ENCODE peak calls at places on chromosome 17, in six cellular contexts. One of them, this sample, is unnamed.
A peak's percentile ranks its signal among the peaks of the same experiment; 100 is the strongest.

GRCh38 chr17:30244853-30245385 is 9.4 kb upstream of the SLC6A4 start:
- DNase-seq in T1000: no peak
- DNase-seq in activated CD4-positive, CD25-positive, alpha-beta regulatory T cell: no peak
- DNase-seq in NCI-H1417 treated with DMSO at 0.1 percent for 48 hours: no peak
- DNase-seq in T-helper 1 cell: no peak
- DNase-seq in HEK293T: no peak
- DNase-seq in this sample: no peak

GRCh38 chr17:4986951-4987766 is at the start of gene CAMTA2:
- DNase-seq in HEK293T: peak; percentile 79
- DNase-seq in T-helper 1 cell: peak; percentile 82
- DNase-seq in T1000: peak; percentile 86
- DNase-seq in activated CD4-positive, CD25-positive, alpha-beta regulatory T cell: peak; percentile 77
- DNase-seq in NCI-H1417 treated with DMSO at 0.1 percent for 48 hours: no peak
- DNase-seq in this sample: no peak

GRCh38 chr17:46837521-46837920 is 13.9 kb upstream of the WNT9B start:
- DNase-seq in NCI-H1417 treated with DMSO at 0.1 percent for 48 hours: no peak
- DNase-seq in T-helper 1 cell: no peak
- DNase-seq in HEK293T: no peak
- DNase-seq in activated CD4-positive, CD25-positive, alpha-beta regulatory T cell: no peak
- DNase-seq in T1000: no peak
- DNase-seq in this sample: no peak

GRCh38 chr17:15399443-15399842 is 58.0 kb upstream of the TEKT3 start:
- DNase-seq in activated CD4-positive, CD25-positive, alpha-beta regulatory T cell: no peak
- DNase-seq in HEK293T: no peak
- DNase-seq in T-helper 1 cell: no peak
- DNase-seq in T1000: no peak
- DNase-seq in NCI-H1417 treated with DMSO at 0.1 percent for 48 hours: no peak
- DNase-seq in this sample: no peak

GRCh38 chr17:35243459-35244204 is 760 bp downstream of the SLFN5 start:
- DNase-seq in T1000: peak; percentile 11
- DNase-seq in HEK293T: peak; percentile 15
- DNase-seq in activated CD4-positive, CD25-positive, alpha-beta regulatory T cell: no peak
- DNase-seq in T-helper 1 cell: peak; percentile 71
- DNase-seq in NCI-H1417 treated with DMSO at 0.1 percent for 48 hours: no peak
- DNase-seq in this sample: no peak

GRCh38 chr17:9472541-9472940 is 103.1 kb downstream of the STX8 start:
- DNase-seq in HEK293T: no peak
- DNase-seq in activated CD4-positive, CD25-positive, alpha-beta regulatory T cell: no peak
- DNase-seq in NCI-H1417 treated with DMSO at 0.1 percent for 48 hours: no peak
- DNase-seq in T1000: no peak
- DNase-seq in T-helper 1 cell: no peak
- DNase-seq in this sample: no peak

GRCh38 chr17:1720856-1721386 is 3.6 kb upstream of the WDR81 start:
- DNase-seq in NCI-H1417 treated with DMSO at 0.1 percent for 48 hours: no peak
- DNase-seq in activated CD4-positive, CD25-positive, alpha-beta regulatory T cell: peak; percentile 34
- DNase-seq in T-helper 1 cell: peak; percentile 65
- DNase-seq in T1000: no peak
- DNase-seq in HEK293T: peak; percentile 48
- DNase-seq in this sample: no peak

GRCh38 chr17:67044940-67045339 is 586 bp downstream of the CACNG1 start:
- DNase-seq in T1000: no peak
- DNase-seq in NCI-H1417 treated with DMSO at 0.1 percent for 48 hours: no peak
- DNase-seq in T-helper 1 cell: no peak
- DNase-seq in HEK293T: no peak
- DNase-seq in activated CD4-positive, CD25-positive, alpha-beta regulatory T cell: no peak
- DNase-seq in this sample: no peak

GRCh38 chr17:82752371-82753200 is 721 bp downstream of the TBCD start:
- DNase-seq in activated CD4-positive, CD25-positive, alpha-beta regulatory T cell: no peak
- DNase-seq in NCI-H1417 treated with DMSO at 0.1 percent for 48 hours: no peak
- DNase-seq in HEK293T: no peak
- DNase-seq in T-helper 1 cell: peak; percentile 14
- DNase-seq in T1000: no peak
- DNase-seq in this sample: no peak

GRCh38 chr17:48483471-48484131 is 47.2 kb downstream of the HOXB1 start:
- DNase-seq in HEK293T: no peak
- DNase-seq in T-helper 1 cell: peak; percentile 46
- DNase-seq in activated CD4-positive, CD25-positive, alpha-beta regulatory T cell: no peak
- DNase-seq in NCI-H1417 treated with DMSO at 0.1 percent for 48 hours: no peak
- DNase-seq in T1000: peak; percentile 84
- DNase-seq in this sample: peak; percentile 72

GRCh38 chr17:41548844-41549595 is 20.9 kb upstream of the KRT19 start:
- DNase-seq in T1000: peak; percentile 88
- DNase-seq in NCI-H1417 treated with DMSO at 0.1 percent for 48 hours: no peak
- DNase-seq in HEK293T: peak; percentile 86
- DNase-seq in T-helper 1 cell: peak; percentile 80
- DNase-seq in activated CD4-positive, CD25-positive, alpha-beta regulatory T cell: peak; percentile 70
- DNase-seq in this sample: peak; percentile 30

GRCh38 chr17:29566473-29567361 is at the start of gene ABHD15:
- DNase-seq in T-helper 1 cell: peak; percentile 71
- DNase-seq in activated CD4-positive, CD25-positive, alpha-beta regulatory T cell: peak; percentile 53
- DNase-seq in HEK293T: peak; percentile 34
- DNase-seq in NCI-H1417 treated with DMSO at 0.1 percent for 48 hours: no peak
- DNase-seq in T1000: peak; percentile 77
- DNase-seq in this sample: no peak

GRCh38 chr17:74132354-74132753 is 71.1 kb upstream of the RPL38 start:
- DNase-seq in NCI-H1417 treated with DMSO at 0.1 percent for 48 hours: no peak
- DNase-seq in HEK293T: no peak
- DNase-seq in activated CD4-positive, CD25-positive, alpha-beta regulatory T cell: no peak
- DNase-seq in T-helper 1 cell: no peak
- DNase-seq in T1000: no peak
- DNase-seq in this sample: no peak

GRCh38 chr17:55117063-55117611 is 147.6 kb upstream of the HLF start:
- DNase-seq in NCI-H1417 treated with DMSO at 0.1 percent for 48 hours: no peak
- DNase-seq in T1000: no peak
- DNase-seq in activated CD4-positive, CD25-positive, alpha-beta regulatory T cell: no peak
- DNase-seq in T-helper 1 cell: no peak
- DNase-seq in HEK293T: no peak
- DNase-seq in this sample: no peak

GRCh38 chr17:32881054-32881453 is 4.1 kb upstream of the MYO1D start:
- DNase-seq in T-helper 1 cell: no peak
- DNase-seq in HEK293T: no peak
- DNase-seq in T1000: no peak
- DNase-seq in activated CD4-positive, CD25-positive, alpha-beta regulatory T cell: no peak
- DNase-seq in NCI-H1417 treated with DMSO at 0.1 percent for 48 hours: no peak
- DNase-seq in this sample: no peak

GRCh38 chr17:48219605-48220004 is 112.0 kb downstream of the SNX11 start:
- DNase-seq in HEK293T: no peak
- DNase-seq in T1000: no peak
- DNase-seq in NCI-H1417 treated with DMSO at 0.1 percent for 48 hours: no peak
- DNase-seq in T-helper 1 cell: no peak
- DNase-seq in activated CD4-positive, CD25-positive, alpha-beta regulatory T cell: no peak
- DNase-seq in this sample: no peak

GRCh38 chr17:49121696-49122292 is 10.8 kb upstream of the B4GALNT2 start:
- DNase-seq in HEK293T: no peak
- DNase-seq in T1000: no peak
- DNase-seq in activated CD4-positive, CD25-positive, alpha-beta regulatory T cell: no peak
- DNase-seq in NCI-H1417 treated with DMSO at 0.1 percent for 48 hours: no peak
- DNase-seq in T-helper 1 cell: no peak
- DNase-seq in this sample: no peak

GRCh38 chr17:33523577-33523981 is 230.5 kb upstream of the ASIC2 start:
- DNase-seq in HEK293T: no peak
- DNase-seq in activated CD4-positive, CD25-positive, alpha-beta regulatory T cell: no peak
- DNase-seq in T1000: no peak
- DNase-seq in NCI-H1417 treated with DMSO at 0.1 percent for 48 hours: no peak
- DNase-seq in T-helper 1 cell: no peak
- DNase-seq in this sample: no peak

GRCh38 chr17:48055531-48056245 is 7.5 kb downstream of the NFE2L1 start:
- DNase-seq in activated CD4-positive, CD25-positive, alpha-beta regulatory T cell: no peak
- DNase-seq in NCI-H1417 treated with DMSO at 0.1 percent for 48 hours: no peak
- DNase-seq in T1000: no peak
- DNase-seq in T-helper 1 cell: peak; percentile 87
- DNase-seq in HEK293T: no peak
- DNase-seq in this sample: no peak

GRCh38 chr17:47120521-47121095 is 68.5 kb downstream of the CDC27 start:
- DNase-seq in HEK293T: no peak
- DNase-seq in T1000: peak; percentile 20
- DNase-seq in activated CD4-positive, CD25-positive, alpha-beta regulatory T cell: no peak
- DNase-seq in T-helper 1 cell: no peak
- DNase-seq in NCI-H1417 treated with DMSO at 0.1 percent for 48 hours: no peak
- DNase-seq in this sample: no peak

GRCh38 chr17:8386841-8387240 is 3.8 kb upstream of the RPL26 start:
- DNase-seq in NCI-H1417 treated with DMSO at 0.1 percent for 48 hours: no peak
- DNase-seq in T-helper 1 cell: no peak
- DNase-seq in HEK293T: no peak
- DNase-seq in activated CD4-positive, CD25-positive, alpha-beta regulatory T cell: no peak
- DNase-seq in T1000: no peak
- DNase-seq in this sample: no peak

GRCh38 chr17:6536566-6537065 is 19.7 kb downstream of the PITPNM3 start:
- DNase-seq in HEK293T: no peak
- DNase-seq in activated CD4-positive, CD25-positive, alpha-beta regulatory T cell: no peak
- DNase-seq in T-helper 1 cell: no peak
- DNase-seq in NCI-H1417 treated with DMSO at 0.1 percent for 48 hours: no peak
- DNase-seq in T1000: no peak
- DNase-seq in this sample: no peak

GRCh38 chr17:62807812-62808575 is at the start of gene MARCHF10:
- DNase-seq in T-helper 1 cell: no peak
- DNase-seq in T1000: no peak
- DNase-seq in HEK293T: no peak
- DNase-seq in NCI-H1417 treated with DMSO at 0.1 percent for 48 hours: peak; percentile 45
- DNase-seq in activated CD4-positive, CD25-positive, alpha-beta regulatory T cell: no peak
- DNase-seq in this sample: no peak

GRCh38 chr17:44842748-44843147 is 4.9 kb upstream of the HIGD1B start:
- DNase-seq in activated CD4-positive, CD25-positive, alpha-beta regulatory T cell: no peak
- DNase-seq in T-helper 1 cell: no peak
- DNase-seq in NCI-H1417 treated with DMSO at 0.1 percent for 48 hours: no peak
- DNase-seq in T1000: no peak
- DNase-seq in HEK293T: no peak
- DNase-seq in this sample: no peak

GRCh38 chr17:37614823-37615222 is 5.6 kb upstream of the SYNRG start:
- DNase-seq in T-helper 1 cell: no peak
- DNase-seq in activated CD4-positive, CD25-positive, alpha-beta regulatory T cell: no peak
- DNase-seq in HEK293T: no peak
- DNase-seq in T1000: no peak
- DNase-seq in NCI-H1417 treated with DMSO at 0.1 percent for 48 hours: no peak
- DNase-seq in this sample: no peak

GRCh38 chr17:42051645-42052044 is 1.2 kb upstream of the C17orf113 start:
- DNase-seq in T1000: no peak
- DNase-seq in NCI-H1417 treated with DMSO at 0.1 percent for 48 hours: no peak
- DNase-seq in T-helper 1 cell: no peak
- DNase-seq in HEK293T: no peak
- DNase-seq in activated CD4-positive, CD25-positive, alpha-beta regulatory T cell: no peak
- DNase-seq in this sample: no peak

GRCh38 chr17:75854111-75854748 is 905 bp downstream of the WBP2 start:
- DNase-seq in T-helper 1 cell: no peak
- DNase-seq in NCI-H1417 treated with DMSO at 0.1 percent for 48 hours: no peak
- DNase-seq in activated CD4-positive, CD25-positive, alpha-beta regulatory T cell: no peak
- DNase-seq in HEK293T: no peak
- DNase-seq in T1000: no peak
- DNase-seq in this sample: no peak

GRCh38 chr17:10499950-10500349 is 18.4 kb downstream of the MYH1 start:
- DNase-seq in T1000: no peak
- DNase-seq in T-helper 1 cell: no peak
- DNase-seq in NCI-H1417 treated with DMSO at 0.1 percent for 48 hours: no peak
- DNase-seq in HEK293T: no peak
- DNase-seq in activated CD4-positive, CD25-positive, alpha-beta regulatory T cell: no peak
- DNase-seq in this sample: no peak

GRCh38 chr17:79029327-79030009 is 5.5 kb downstream of the C1QTNF1 start:
- DNase-seq in activated CD4-positive, CD25-positive, alpha-beta regulatory T cell: no peak
- DNase-seq in HEK293T: no peak
- DNase-seq in T1000: no peak
- DNase-seq in NCI-H1417 treated with DMSO at 0.1 percent for 48 hours: no peak
- DNase-seq in T-helper 1 cell: no peak
- DNase-seq in this sample: no peak

GRCh38 chr17:78132086-78132676 is 1.6 kb downstream of the TMC8 start:
- DNase-seq in T-helper 1 cell: peak; percentile 84
- DNase-seq in activated CD4-positive, CD25-positive, alpha-beta regulatory T cell: peak; percentile 52
- DNase-seq in NCI-H1417 treated with DMSO at 0.1 percent for 48 hours: no peak
- DNase-seq in T1000: no peak
- DNase-seq in HEK293T: no peak
- DNase-seq in this sample: no peak

GRCh38 chr17:81313776-81314409 is 18.8 kb upstream of the SLC38A10 start:
- DNase-seq in T-helper 1 cell: no peak
- DNase-seq in HEK293T: no peak
- DNase-seq in activated CD4-positive, CD25-positive, alpha-beta regulatory T cell: no peak
- DNase-seq in NCI-H1417 treated with DMSO at 0.1 percent for 48 hours: no peak
- DNase-seq in T1000: no peak
- DNase-seq in this sample: no peak

GRCh38 chr17:17754719-17755686 is 73.7 kb downstream of the RAI1 start:
- DNase-seq in NCI-H1417 treated with DMSO at 0.1 percent for 48 hours: no peak
- DNase-seq in activated CD4-positive, CD25-positive, alpha-beta regulatory T cell: no peak
- DNase-seq in T-helper 1 cell: no peak
- DNase-seq in T1000: no peak
- DNase-seq in HEK293T: no peak
- DNase-seq in this sample: no peak

GRCh38 chr17:12523244-12523643 is 142.4 kb upstream of the MYOCD start:
- DNase-seq in T-helper 1 cell: no peak
- DNase-seq in T1000: no peak
- DNase-seq in NCI-H1417 treated with DMSO at 0.1 percent for 48 hours: no peak
- DNase-seq in HEK293T: no peak
- DNase-seq in activated CD4-positive, CD25-positive, alpha-beta regulatory T cell: no peak
- DNase-seq in this sample: no peak

GRCh38 chr17:32998111-32998892 is 6.7 kb downstream of the SPACA3 start:
- DNase-seq in HEK293T: peak; percentile 71
- DNase-seq in activated CD4-positive, CD25-positive, alpha-beta regulatory T cell: peak; percentile 50
- DNase-seq in T-helper 1 cell: peak; percentile 39
- DNase-seq in NCI-H1417 treated with DMSO at 0.1 percent for 48 hours: no peak
- DNase-seq in T1000: peak; percentile 27
- DNase-seq in this sample: no peak

GRCh38 chr17:47220531-47220999 is 11.4 kb downstream of the MYL4 start:
- DNase-seq in NCI-H1417 treated with DMSO at 0.1 percent for 48 hours: no peak
- DNase-seq in T-helper 1 cell: peak; percentile 18
- DNase-seq in activated CD4-positive, CD25-positive, alpha-beta regulatory T cell: no peak
- DNase-seq in T1000: no peak
- DNase-seq in HEK293T: no peak
- DNase-seq in this sample: no peak

GRCh38 chr17:28545141-28545503 is 7.3 kb downstream of the UNC119 start:
- DNase-seq in NCI-H1417 treated with DMSO at 0.1 percent for 48 hours: no peak
- DNase-seq in HEK293T: no peak
- DNase-seq in T1000: no peak
- DNase-seq in activated CD4-positive, CD25-positive, alpha-beta regulatory T cell: no peak
- DNase-seq in T-helper 1 cell: no peak
- DNase-seq in this sample: no peak

This sample was measured in NCI-H187 treated with DMSO at 0.1 percent for 48 hours.